ENCODE peak calls at places on chromosomes 2 and 18, in five cellular contexts. One of them, this sample, is unnamed.

GRCh38 chr2:45554073-45554742 is 56.9 kb downstream of the SRBD1 start:
- DNase-seq in stimulated activated CD8-positive, alpha-beta memory T cell treated with anti-CD3 and anti-CD28 coated beads, Interleukin-2, amount 100 ng/mL, for 48 hours: no peak
- DNase-seq in neural progenitor cell: no peak
- DNase-seq in thoracic aorta: no peak
- DNase-seq in BE2C: no peak
- DNase-seq in this sample: no peak

GRCh38 chr2:27131429-27131828 is 3.0 kb downstream of the PREB start:
- DNase-seq in stimulated activated CD8-positive, alpha-beta memory T cell treated with anti-CD3 and anti-CD28 coated beads, Interleukin-2, amount 100 ng/mL, for 48 hours: no peak
- DNase-seq in neural progenitor cell: no peak
- DNase-seq in thoracic aorta: no peak
- DNase-seq in BE2C: no peak
- DNase-seq in this sample: no peak

GRCh38 chr2:235543851-235544686 is 50.2 kb downstream of the AGAP1 start:
- DNase-seq in stimulated activated CD8-positive, alpha-beta memory T cell treated with anti-CD3 and anti-CD28 coated beads, Interleukin-2, amount 100 ng/mL, for 48 hours: no peak
- DNase-seq in neural progenitor cell: no peak
- DNase-seq in thoracic aorta: no peak
- DNase-seq in BE2C: no peak
- DNase-seq in this sample: no peak

GRCh38 chr2:144983107-144983506 is 463.2 kb upstream of the ZEB2 start:
- DNase-seq in stimulated activated CD8-positive, alpha-beta memory T cell treated with anti-CD3 and anti-CD28 coated beads, Interleukin-2, amount 100 ng/mL, for 48 hours: no peak
- DNase-seq in neural progenitor cell: no peak
- DNase-seq in thoracic aorta: no peak
- DNase-seq in BE2C: no peak
- DNase-seq in this sample: no peak

GRCh38 chr2:120257522-120257921 is 4.9 kb downstream of the RALB start:
- DNase-seq in stimulated activated CD8-positive, alpha-beta memory T cell treated with anti-CD3 and anti-CD28 coated beads, Interleukin-2, amount 100 ng/mL, for 48 hours: no peak
- DNase-seq in neural progenitor cell: no peak
- DNase-seq in thoracic aorta: no peak
- DNase-seq in BE2C: no peak
- DNase-seq in this sample: no peak

GRCh38 chr2:86807462-86808275 is 17.0 kb upstream of the CD8A start:
- DNase-seq in stimulated activated CD8-positive, alpha-beta memory T cell treated with anti-CD3 and anti-CD28 coated beads, Interleukin-2, amount 100 ng/mL, for 48 hours: peak
- DNase-seq in neural progenitor cell: peak
- DNase-seq in thoracic aorta: no peak
- DNase-seq in BE2C: peak
- DNase-seq in this sample: peak

GRCh38 chr2:191049728-191050639 is 36.0 kb upstream of the STAT1 start:
- DNase-seq in stimulated activated CD8-positive, alpha-beta memory T cell treated with anti-CD3 and anti-CD28 coated beads, Interleukin-2, amount 100 ng/mL, for 48 hours: no peak
- DNase-seq in neural progenitor cell: peak
- DNase-seq in thoracic aorta: no peak
- DNase-seq in BE2C: no peak
- DNase-seq in this sample: no peak

GRCh38 chr2:105753380-105753779 is 8.7 kb downstream of the NCK2 start:
- DNase-seq in stimulated activated CD8-positive, alpha-beta memory T cell treated with anti-CD3 and anti-CD28 coated beads, Interleukin-2, amount 100 ng/mL, for 48 hours: no peak
- DNase-seq in neural progenitor cell: no peak
- DNase-seq in thoracic aorta: no peak
- DNase-seq in BE2C: no peak
- DNase-seq in this sample: no peak

GRCh38 chr2:641501-642430 is 35.4 kb downstream of the TMEM18 start:
- DNase-seq in stimulated activated CD8-positive, alpha-beta memory T cell treated with anti-CD3 and anti-CD28 coated beads, Interleukin-2, amount 100 ng/mL, for 48 hours: no peak
- DNase-seq in neural progenitor cell: no peak
- DNase-seq in thoracic aorta: no peak
- DNase-seq in BE2C: no peak
- DNase-seq in this sample: no peak

GRCh38 chr2:223101340-223102039 is 49.5 kb downstream of the KCNE4 start:
- DNase-seq in stimulated activated CD8-positive, alpha-beta memory T cell treated with anti-CD3 and anti-CD28 coated beads, Interleukin-2, amount 100 ng/mL, for 48 hours: no peak
- DNase-seq in neural progenitor cell: peak
- DNase-seq in thoracic aorta: no peak
- DNase-seq in BE2C: peak
- DNase-seq in this sample: peak

GRCh38 chr2:124563415-124563814 is 538.3 kb downstream of the CNTNAP5 start:
- DNase-seq in stimulated activated CD8-positive, alpha-beta memory T cell treated with anti-CD3 and anti-CD28 coated beads, Interleukin-2, amount 100 ng/mL, for 48 hours: no peak
- DNase-seq in neural progenitor cell: no peak
- DNase-seq in thoracic aorta: no peak
- DNase-seq in BE2C: no peak
- DNase-seq in this sample: no peak

GRCh38 chr2:70349921-70350685 is 48.2 kb upstream of the FAM136A start:
- DNase-seq in stimulated activated CD8-positive, alpha-beta memory T cell treated with anti-CD3 and anti-CD28 coated beads, Interleukin-2, amount 100 ng/mL, for 48 hours: no peak
- DNase-seq in neural progenitor cell: no peak
- DNase-seq in thoracic aorta: no peak
- DNase-seq in BE2C: no peak
- DNase-seq in this sample: no peak

GRCh38 chr2:236985940-236986339 is 99.7 kb upstream of the COPS8 start:
- DNase-seq in stimulated activated CD8-positive, alpha-beta memory T cell treated with anti-CD3 and anti-CD28 coated beads, Interleukin-2, amount 100 ng/mL, for 48 hours: no peak
- DNase-seq in neural progenitor cell: no peak
- DNase-seq in thoracic aorta: no peak
- DNase-seq in BE2C: no peak
- DNase-seq in this sample: no peak

GRCh38 chr2:222055328-222055727 is 243.5 kb downstream of the PAX3 start:
- DNase-seq in stimulated activated CD8-positive, alpha-beta memory T cell treated with anti-CD3 and anti-CD28 coated beads, Interleukin-2, amount 100 ng/mL, for 48 hours: no peak
- DNase-seq in neural progenitor cell: peak
- DNase-seq in thoracic aorta: no peak
- DNase-seq in BE2C: no peak
- DNase-seq in this sample: no peak

GRCh38 chr2:120682654-120683053 is 53.0 kb upstream of the GLI2 start:
- DNase-seq in stimulated activated CD8-positive, alpha-beta memory T cell treated with anti-CD3 and anti-CD28 coated beads, Interleukin-2, amount 100 ng/mL, for 48 hours: no peak
- DNase-seq in neural progenitor cell: no peak
- DNase-seq in thoracic aorta: no peak
- DNase-seq in BE2C: no peak
- DNase-seq in this sample: no peak

GRCh38 chr18:44564922-44565321 is 115.8 kb upstream of the SETBP1 start:
- DNase-seq in stimulated activated CD8-positive, alpha-beta memory T cell treated with anti-CD3 and anti-CD28 coated beads, Interleukin-2, amount 100 ng/mL, for 48 hours: no peak
- DNase-seq in neural progenitor cell: peak
- DNase-seq in thoracic aorta: no peak
- DNase-seq in BE2C: no peak
- DNase-seq in this sample: peak

GRCh38 chr2:149732001-149732685 is 144.6 kb upstream of the MMADHC start:
- DNase-seq in stimulated activated CD8-positive, alpha-beta memory T cell treated with anti-CD3 and anti-CD28 coated beads, Interleukin-2, amount 100 ng/mL, for 48 hours: no peak
- DNase-seq in neural progenitor cell: no peak
- DNase-seq in thoracic aorta: peak
- DNase-seq in BE2C: peak
- DNase-seq in this sample: no peak

GRCh38 chr2:65228249-65228750 is 669 bp downstream of the ACTR2 start:
- DNase-seq in stimulated activated CD8-positive, alpha-beta memory T cell treated with anti-CD3 and anti-CD28 coated beads, Interleukin-2, amount 100 ng/mL, for 48 hours: no peak
- DNase-seq in neural progenitor cell: no peak
- DNase-seq in thoracic aorta: no peak
- DNase-seq in BE2C: no peak
- DNase-seq in this sample: peak

GRCh38 chr2:64383016-64383588 is 70.9 kb upstream of the LGALSL start:
- DNase-seq in stimulated activated CD8-positive, alpha-beta memory T cell treated with anti-CD3 and anti-CD28 coated beads, Interleukin-2, amount 100 ng/mL, for 48 hours: no peak
- DNase-seq in neural progenitor cell: no peak
- DNase-seq in thoracic aorta: no peak
- DNase-seq in BE2C: no peak
- DNase-seq in this sample: no peak

GRCh38 chr2:61911510-61911909 is 6.0 kb downstream of the COMMD1 start:
- DNase-seq in stimulated activated CD8-positive, alpha-beta memory T cell treated with anti-CD3 and anti-CD28 coated beads, Interleukin-2, amount 100 ng/mL, for 48 hours: no peak
- DNase-seq in neural progenitor cell: no peak
- DNase-seq in thoracic aorta: no peak
- DNase-seq in BE2C: no peak
- DNase-seq in this sample: no peak

GRCh38 chr2:239467956-239468490 is 67.2 kb upstream of the HDAC4 start:
- DNase-seq in stimulated activated CD8-positive, alpha-beta memory T cell treated with anti-CD3 and anti-CD28 coated beads, Interleukin-2, amount 100 ng/mL, for 48 hours: no peak
- DNase-seq in neural progenitor cell: no peak
- DNase-seq in thoracic aorta: no peak
- DNase-seq in BE2C: no peak
- DNase-seq in this sample: no peak

GRCh38 chr2:54908591-54908990 is 141.7 kb downstream of the RTN4 start:
- DNase-seq in stimulated activated CD8-positive, alpha-beta memory T cell treated with anti-CD3 and anti-CD28 coated beads, Interleukin-2, amount 100 ng/mL, for 48 hours: no peak
- DNase-seq in neural progenitor cell: no peak
- DNase-seq in thoracic aorta: no peak
- DNase-seq in BE2C: no peak
- DNase-seq in this sample: no peak

GRCh38 chr2:226325541-226325940 is 474.1 kb downstream of the IRS1 start:
- DNase-seq in stimulated activated CD8-positive, alpha-beta memory T cell treated with anti-CD3 and anti-CD28 coated beads, Interleukin-2, amount 100 ng/mL, for 48 hours: no peak
- DNase-seq in neural progenitor cell: peak
- DNase-seq in thoracic aorta: no peak
- DNase-seq in BE2C: no peak
- DNase-seq in this sample: no peak

GRCh38 chr2:130845507-130846085 is 8.9 kb downstream of the ARHGEF4 start:
- DNase-seq in stimulated activated CD8-positive, alpha-beta memory T cell treated with anti-CD3 and anti-CD28 coated beads, Interleukin-2, amount 100 ng/mL, for 48 hours: no peak
- DNase-seq in neural progenitor cell: no peak
- DNase-seq in thoracic aorta: no peak
- DNase-seq in BE2C: no peak
- DNase-seq in this sample: no peak

GRCh38 chr18:51339866-51340265 is 142.4 kb upstream of the MEX3C start:
- DNase-seq in stimulated activated CD8-positive, alpha-beta memory T cell treated with anti-CD3 and anti-CD28 coated beads, Interleukin-2, amount 100 ng/mL, for 48 hours: no peak
- DNase-seq in neural progenitor cell: no peak
- DNase-seq in thoracic aorta: no peak
- DNase-seq in BE2C: no peak
- DNase-seq in this sample: no peak

GRCh38 chr2:42755161-42755900 is 8.6 kb downstream of the OXER1 start:
- DNase-seq in stimulated activated CD8-positive, alpha-beta memory T cell treated with anti-CD3 and anti-CD28 coated beads, Interleukin-2, amount 100 ng/mL, for 48 hours: no peak
- DNase-seq in neural progenitor cell: no peak
- DNase-seq in thoracic aorta: no peak
- DNase-seq in BE2C: no peak
- DNase-seq in this sample: no peak

GRCh38 chr2:169272035-169272434 is 90.3 kb downstream of the LRP2 start:
- DNase-seq in stimulated activated CD8-positive, alpha-beta memory T cell treated with anti-CD3 and anti-CD28 coated beads, Interleukin-2, amount 100 ng/mL, for 48 hours: no peak
- DNase-seq in neural progenitor cell: no peak
- DNase-seq in thoracic aorta: no peak
- DNase-seq in BE2C: no peak
- DNase-seq in this sample: no peak

GRCh38 chr2:72923833-72924352 is 6.6 kb downstream of the EMX1 start:
- DNase-seq in stimulated activated CD8-positive, alpha-beta memory T cell treated with anti-CD3 and anti-CD28 coated beads, Interleukin-2, amount 100 ng/mL, for 48 hours: no peak
- DNase-seq in neural progenitor cell: peak
- DNase-seq in thoracic aorta: no peak
- DNase-seq in BE2C: no peak
- DNase-seq in this sample: no peak

GRCh38 chr2:153819501-153819900 is 52.2 kb upstream of the GALNT13 start:
- DNase-seq in stimulated activated CD8-positive, alpha-beta memory T cell treated with anti-CD3 and anti-CD28 coated beads, Interleukin-2, amount 100 ng/mL, for 48 hours: no peak
- DNase-seq in neural progenitor cell: peak
- DNase-seq in thoracic aorta: no peak
- DNase-seq in BE2C: no peak
- DNase-seq in this sample: peak

GRCh38 chr2:213537579-213537978 is 253.3 kb downstream of the SPAG16 start:
- DNase-seq in stimulated activated CD8-positive, alpha-beta memory T cell treated with anti-CD3 and anti-CD28 coated beads, Interleukin-2, amount 100 ng/mL, for 48 hours: no peak
- DNase-seq in neural progenitor cell: no peak
- DNase-seq in thoracic aorta: no peak
- DNase-seq in BE2C: no peak
- DNase-seq in this sample: no peak